ENCODE peak calls at places on chromosomes 7 and 10, in five cellular contexts. R is brain microvascular endothelial cell, D is fibroblast of mammary gland, P is fibroblast of lung, S is upper lobe of right lung. L is an unnamed sample.

GRCh38 chr10:10986606-10987005 is 31.1 kb upstream of the CELF2 start:
- DNase-seq in R (no peak), D (no peak), P (no peak), S (no peak), L (no peak)

GRCh38 chr10:114068054-114068707 is 24.5 kb downstream of the ADRB1 start:
- DNase-seq in R (no peak), D (no peak), P (no peak), S (no peak), L (no peak)

GRCh38 chr10:130817674-130818073 is 493.8 kb downstream of the TCERG1L start:
- DNase-seq in R (no peak), D (no peak), P (no peak), S (no peak), L (no peak)

GRCh38 chr10:14740684-14741247 is 33.9 kb downstream of the FAM107B start:
- DNase-seq in R (no peak), D (no peak), P (no peak), S (no peak), L (no peak)

GRCh38 chr10:34049469-34049868 is 715.0 kb upstream of the NRP1 start:
- DNase-seq in R (peak), D (peak), P (no peak), S (no peak), L (no peak)

GRCh38 chr10:63702107-63702506 is 180.9 kb downstream of the REEP3 start:
- DNase-seq in R (no peak), D (peak), P (no peak), S (no peak), L (no peak)

GRCh38 chr7:31110331-31111108 is 58.4 kb downstream of the ADCYAP1R1 start:
- DNase-seq in R (no peak), D (no peak), P (no peak), S (no peak), L (no peak)

GRCh38 chr7:32479574-32480200 is 10.5 kb downstream of the LSM5 start:
- DNase-seq in R (peak), D (peak), P (peak), S (no peak), L (no peak)

GRCh38 chr7:99311702-99312101 is 14.0 kb upstream of the ARPC1A start:
- DNase-seq in R (no peak), D (no peak), P (no peak), S (no peak), L (no peak)

GRCh38 chr10:71845410-71846406 is 5.3 kb downstream of the PSAP start:
- DNase-seq in R (no peak), D (no peak), P (no peak), S (peak), L (no peak)

GRCh38 chr10:69335063-69335587 is 56.8 kb downstream of the HK1 start:
- DNase-seq in R (no peak), D (peak), P (peak), S (peak), L (no peak)

GRCh38 chr10:70738425-70739121 is 46.6 kb downstream of the TBATA start:
- DNase-seq in R (no peak), D (no peak), P (no peak), S (no peak), L (no peak)

GRCh38 chr7:96436880-96437279 is 115.0 kb upstream of the SLC25A13 start:
- DNase-seq in R (no peak), D (no peak), P (no peak), S (no peak), L (no peak)

GRCh38 chr7:108455833-108456677 is at the start of gene NRCAM:
- DNase-seq in R (no peak), D (peak), P (peak), S (peak), L (no peak)

GRCh38 chr7:9869566-9869965 is 1104.1 kb upstream of the PHF14 start:
- DNase-seq in R (no peak), D (no peak), P (no peak), S (no peak), L (no peak)

GRCh38 chr10:112898540-112899395 is 51.3 kb upstream of the TCF7L2 start:
- DNase-seq in R (peak), D (peak), P (peak), S (no peak), L (no peak)

GRCh38 chr10:49739426-49739825 is 22.7 kb downstream of the OGDHL start:
- DNase-seq in R (no peak), D (no peak), P (no peak), S (peak), L (no peak)

GRCh38 chr7:64999165-65000004 is 7.1 kb downstream of the ERV3-1 start:
- DNase-seq in R (peak), D (peak), P (peak), S (no peak), L (no peak)

GRCh38 chr10:43231523-43232078 is 35.3 kb downstream of the RASGEF1A start:
- DNase-seq in R (no peak), D (no peak), P (no peak), S (peak), L (peak)

GRCh38 chr7:34308595-34308994 is 349.4 kb upstream of the NPSR1 start:
- DNase-seq in R (no peak), D (no peak), P (no peak), S (no peak), L (no peak)

GRCh38 chr10:114312585-114312984 is 73.5 kb downstream of the VWA2 start:
- DNase-seq in R (no peak), D (no peak), P (no peak), S (no peak), L (no peak)

GRCh38 chr7:157900011-157900410 is 563.2 kb downstream of the DNAJB6 start:
- DNase-seq in R (no peak), D (no peak), P (no peak), S (no peak), L (no peak)

GRCh38 chr10:101493249-101493648 is 94.8 kb downstream of the POLL start:
- DNase-seq in R (no peak), D (no peak), P (no peak), S (no peak), L (no peak)

GRCh38 chr10:84545651-84546050 is 217.3 kb downstream of the CCSER2 start:
- DNase-seq in R (no peak), D (no peak), P (no peak), S (no peak), L (no peak)

GRCh38 chr7:93150200-93150835 is 2.1 kb upstream of the SAMD9L start:
- DNase-seq in R (peak), D (peak), P (peak), S (no peak), L (no peak)

GRCh38 chr10:73874267-73875138 is at the start of gene CAMK2G:
- DNase-seq in R (peak), D (peak), P (peak), S (peak), L (no peak)

GRCh38 chr10:66928000-66928770 is 2.3 kb downstream of the LRRTM3 start:
- DNase-seq in R (peak), D (no peak), P (peak), S (no peak), L (no peak)

GRCh38 chr10:43123361-43124093 is 14.7 kb upstream of the CSGALNACT2 start:
- DNase-seq in R (no peak), D (no peak), P (no peak), S (no peak), L (no peak)

GRCh38 chr7:30594055-30594539 is 581 bp upstream of the GARS1 start:
- DNase-seq in R (peak), D (peak), P (peak), S (peak), L (no peak)

GRCh38 chr7:78620931-78621330 is 822.4 kb downstream of the PHTF2 start:
- DNase-seq in R (no peak), D (peak), P (peak), S (no peak), L (no peak)

GRCh38 chr7:128422856-128423255 is 13.1 kb upstream of the IMPDH1 start:
- DNase-seq in R (no peak), D (no peak), P (no peak), S (no peak), L (no peak)

GRCh38 chr7:17638727-17639126 is 301.6 kb downstream of the SNX13 start:
- DNase-seq in R (no peak), D (peak), P (peak), S (no peak), L (no peak)

GRCh38 chr10:92901819-92902234 is 53.5 kb downstream of the EXOC6 start:
- DNase-seq in R (no peak), D (no peak), P (no peak), S (no peak), L (no peak)

GRCh38 chr10:128147669-128148068 is 21.4 kb upstream of the MKI67 start:
- DNase-seq in R (peak), D (peak), P (peak), S (no peak), L (no peak)

GRCh38 chr7:94298943-94299342 is 95.8 kb upstream of the COL1A2 start:
- DNase-seq in R (peak), D (peak), P (peak), S (no peak), L (no peak)

GRCh38 chr10:43606323-43607198 is at the start of gene ZNF485:
- DNase-seq in R (peak), D (peak), P (peak), S (peak), L (no peak)

GRCh38 chr7:129642871-129643515 is 31.5 kb downstream of the NRF1 start:
- DNase-seq in R (no peak), D (no peak), P (no peak), S (no peak), L (no peak)

GRCh38 chr7:129646369-129647021 is 35.0 kb downstream of the NRF1 start:
- DNase-seq in R (no peak), D (no peak), P (no peak), S (no peak), L (no peak)

GRCh38 chr7:129643545-129644170 is 32.1 kb downstream of the NRF1 start:
- DNase-seq in R (no peak), D (no peak), P (no peak), S (no peak), L (no peak)

GRCh38 chr7:129640400-129640799 is 28.9 kb downstream of the NRF1 start:
- DNase-seq in R (no peak), D (no peak), P (no peak), S (no peak), L (no peak)

DNA sequence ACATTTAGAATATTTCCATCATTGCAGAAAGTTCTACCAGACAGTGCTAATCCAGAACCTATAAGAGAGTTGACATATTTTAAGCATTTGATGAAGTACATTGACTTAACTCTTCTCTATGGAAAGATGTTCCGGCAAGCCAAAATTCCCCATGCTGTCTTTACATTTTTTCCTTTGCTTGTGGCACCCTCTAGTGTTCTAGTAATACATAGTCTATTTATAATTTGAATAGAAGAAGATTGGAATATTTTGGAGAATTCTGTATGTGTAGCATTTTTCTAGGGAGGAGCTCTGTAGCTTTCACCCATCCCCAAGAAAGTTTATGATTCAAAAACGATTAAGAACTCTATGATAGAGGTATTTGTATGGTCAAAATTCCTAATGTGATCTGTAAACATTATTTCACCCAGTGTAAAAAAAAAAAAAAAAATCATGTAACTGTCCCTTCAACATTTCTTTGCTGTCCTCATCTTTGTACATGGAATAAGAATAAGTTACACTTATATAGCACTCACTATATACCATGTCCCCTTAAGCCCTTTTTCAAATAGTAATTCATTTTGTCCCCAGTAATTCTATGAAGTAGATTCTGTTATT is 33.2 kb downstream of the NRF1 start:
- DNase-seq in R (peak), D (peak), P (peak), S (no peak), L (no peak)
- TF ChIP-seq CTCF in R (peak), D (peak), P (peak), S (peak), L (no peak)

GRCh38 chr7:40507166-40507565 is 372.4 kb downstream of the SUGCT start:
- DNase-seq in R (no peak), D (peak), P (peak), S (no peak), L (no peak)
- TF ChIP-seq CTCF in R (no peak), D (peak), P (no peak), S (peak), L (no peak)

DNA sequence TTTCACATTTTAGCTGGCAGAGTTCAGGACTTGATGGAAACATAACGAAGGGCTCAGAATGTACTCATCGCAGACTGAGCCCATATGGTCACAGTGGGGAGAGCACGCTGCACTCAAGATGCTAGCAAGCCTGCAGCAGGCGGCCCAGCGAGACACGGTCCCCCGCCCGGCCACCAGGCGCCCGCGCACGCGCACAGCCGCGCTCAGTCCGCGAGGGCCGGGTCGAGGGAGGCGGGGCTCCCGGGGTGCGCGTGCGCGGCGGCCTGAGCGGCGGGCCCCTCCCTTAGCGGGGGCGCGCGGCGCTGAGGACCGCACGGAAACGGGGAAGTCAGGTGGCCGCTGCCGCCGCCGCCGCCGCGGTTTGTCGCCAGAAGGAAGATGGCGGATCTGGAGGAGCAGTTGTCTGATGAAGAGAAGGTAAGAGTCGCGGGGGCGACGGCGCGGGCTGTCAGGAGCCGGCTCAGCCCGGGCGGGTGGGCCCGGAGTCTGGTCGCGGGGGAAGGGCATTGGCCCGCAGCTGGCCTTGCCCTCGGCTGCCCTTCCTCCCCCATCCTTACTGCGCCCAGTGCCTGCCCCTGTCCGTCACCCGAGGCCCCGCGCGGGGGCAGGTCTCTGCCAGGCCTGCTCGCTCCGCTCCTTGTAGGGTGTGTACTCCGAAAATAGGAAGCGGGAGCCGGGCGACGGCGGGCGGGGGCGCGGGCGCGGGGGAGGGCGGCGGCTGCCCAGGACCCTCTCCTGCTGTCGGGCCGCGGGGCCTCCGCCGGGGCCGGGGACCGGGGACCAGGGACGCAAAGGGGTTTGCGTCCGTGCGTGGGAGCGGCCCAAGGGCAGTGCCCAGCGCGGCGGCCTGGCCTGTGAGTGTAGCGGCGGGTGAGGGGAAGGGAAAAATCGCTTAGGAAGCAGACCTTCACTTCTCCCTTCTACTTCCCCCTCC is at the start of gene CAPZA2:
- DNase-seq in R (peak), D (peak), P (peak), S (peak), L (peak)
- TF ChIP-seq CTCF in R (peak), D (no peak), P (peak), S (peak), L (no peak)

GRCh38 chr7:23530355-23530754 is 1.4 kb downstream of the TRA2A start:
- DNase-seq in R (peak), D (peak), P (peak), S (no peak), L (no peak)
- TF ChIP-seq CTCF in R (peak), D (no peak), P (no peak), S (no peak), L (no peak)

DNA sequence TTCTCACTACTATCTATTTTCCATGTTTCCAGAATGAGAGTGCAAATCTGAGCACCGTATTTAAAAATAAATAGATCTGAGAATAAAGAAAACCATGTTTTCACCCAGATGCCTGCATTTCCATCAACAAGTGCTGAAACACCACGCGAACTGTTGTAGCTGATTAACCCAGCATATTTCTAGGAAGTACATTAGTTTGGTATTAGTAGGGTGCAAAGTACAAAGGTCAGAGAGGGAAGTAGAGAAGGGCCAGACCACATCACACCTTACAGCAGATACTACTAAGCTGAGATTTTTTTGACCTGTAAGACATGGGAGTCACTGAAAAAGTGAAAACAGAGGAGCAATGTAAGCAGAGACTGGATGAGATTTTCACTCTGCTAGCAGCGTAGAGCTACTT is 181.3 kb downstream of the IMMP2L start:
- DNase-seq in R (no peak), D (no peak), P (no peak), S (no peak), L (no peak)
- TF ChIP-seq CTCF in R (no peak), D (no peak), P (no peak), S (no peak), L (no peak)

DNA sequence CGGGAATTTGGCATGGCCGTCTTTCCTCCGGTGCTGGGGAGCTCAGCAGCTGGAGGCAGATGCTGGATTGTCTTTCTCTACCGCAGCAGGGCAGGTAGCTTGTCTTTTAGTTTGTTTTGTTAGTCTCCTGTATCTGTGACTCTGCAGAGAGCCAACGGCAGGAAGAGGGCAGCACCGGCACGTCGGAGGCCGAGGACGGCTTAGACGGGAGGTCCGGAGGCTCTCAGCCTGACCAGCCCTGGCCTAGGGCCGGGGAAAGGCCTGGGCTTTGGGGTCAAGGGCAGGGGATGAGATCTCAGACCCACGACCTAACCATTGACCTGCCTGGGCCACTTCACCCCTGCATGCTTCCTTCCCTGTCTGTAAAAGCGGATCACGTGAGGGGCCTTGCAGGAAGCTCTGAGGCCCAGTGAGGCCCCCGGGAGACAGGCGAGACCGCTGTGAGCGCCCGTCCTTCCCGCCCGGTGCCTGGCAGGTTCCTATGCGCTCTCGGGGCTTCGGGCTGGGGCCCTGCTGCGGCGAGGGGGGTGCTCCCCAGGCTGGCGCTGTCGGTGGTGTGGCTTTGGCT is 72.7 kb downstream of the LHPP start:
- DNase-seq in R (no peak), D (peak), P (peak), S (no peak), L (no peak)
- TF ChIP-seq CTCF in R (peak), D (peak), P (no peak), S (peak), L (no peak)

GRCh38 chr10:80949785-80950184 is 412.1 kb downstream of the SH2D4B start:
- DNase-seq in R (no peak), D (no peak), P (no peak), S (no peak), L (no peak)

GRCh38 chr10:80946957-80947722 is 409.4 kb downstream of the SH2D4B start:
- DNase-seq in R (no peak), D (no peak), P (no peak), S (no peak), L (no peak)

GRCh38 chr10:80946073-80946472 is 408.4 kb downstream of the SH2D4B start:
- DNase-seq in R (no peak), D (no peak), P (no peak), S (no peak), L (no peak)

DNA sequence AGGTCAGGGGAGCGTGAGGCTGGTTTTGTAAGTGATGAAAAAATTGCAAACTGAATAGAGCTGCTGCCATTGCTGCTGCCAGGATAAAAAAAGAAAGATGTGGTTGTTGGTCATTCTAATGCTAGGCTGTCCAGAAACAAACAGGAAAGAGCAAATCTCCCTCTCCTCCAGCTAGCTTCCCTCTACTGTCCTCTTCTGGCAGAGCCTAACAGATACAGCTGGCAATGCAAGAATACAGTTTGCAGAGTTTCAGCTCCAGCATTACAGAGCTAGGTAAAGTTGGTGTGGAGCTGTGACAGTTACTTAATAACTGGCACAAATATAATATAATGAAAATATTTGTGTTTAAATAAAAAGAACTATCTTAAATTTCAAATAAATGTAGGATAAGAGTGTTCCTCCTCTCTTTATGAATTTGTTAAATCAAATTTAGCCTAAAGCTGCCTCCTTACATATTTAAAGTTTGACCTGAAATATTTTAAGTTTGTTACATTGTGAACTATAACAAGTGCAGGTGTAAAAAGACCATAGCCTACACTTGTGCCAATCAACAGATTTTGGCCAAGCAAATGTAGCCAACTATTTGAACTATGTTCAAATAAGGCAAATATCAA is 407.7 kb downstream of the SH2D4B start:
- DNase-seq in R (no peak), D (no peak), P (no peak), S (no peak), L (no peak)
- TF ChIP-seq CTCF in R (no peak), D (no peak), P (no peak), S (peak), L (no peak)

L was measured in omental fat pad.